ENCODE peak calls at places on chromosomes 1 and 21, in seven cellular contexts. R, N, U, Z, T, S and P are unnamed samples.

GRCh38 chr1:112849425-112849966 is 106.5 kb downstream of the SLC16A1 start:
- DNase-seq in S (no peak), T (peak; percentile 90), R (peak; percentile 33), N (peak; percentile 77), Z (no peak), U (peak; percentile 67), P (peak; percentile 69)

GRCh38 chr1:108824051-108824450 is 32.8 kb downstream of the AKNAD1 start:
- DNase-seq in Z (no peak), T (no peak), S (no peak), R (no peak), N (peak; percentile 32), U (no peak), P (no peak)

GRCh38 chr1:160747717-160748116 is 8.7 kb downstream of the SLAMF7 start:
- DNase-seq in Z (no peak), U (no peak), T (no peak), S (no peak), R (no peak), N (no peak), P (no peak)

GRCh38 chr1:211699059-211699458 is 23.6 kb upstream of the NEK2 start:
- DNase-seq in S (no peak), T (peak; percentile 76), R (no peak), Z (no peak), N (no peak), U (no peak), P (no peak)

GRCh38 chr1:180912801-180913616 is at the start of gene KIAA1614:
- DNase-seq in S (peak; percentile 62), N (no peak), Z (no peak), U (peak; percentile 64), T (peak; percentile 83), R (peak; percentile 39), P (no peak)

GRCh38 chr1:224435318-224435763 is 744 bp upstream of the WDR26 start:
- DNase-seq in U (peak; percentile 79), N (peak; percentile 64), Z (no peak), R (peak; percentile 95), S (no peak), T (no peak), P (no peak)

GRCh38 chr1:170321113-170321512 is 175.4 kb downstream of the NTMT2 start:
- DNase-seq in S (no peak), N (no peak), Z (no peak), U (peak; percentile 89), R (peak; percentile 53), T (no peak), P (no peak)

GRCh38 chr1:17233675-17234074 is 15.2 kb upstream of the PADI3 start:
- DNase-seq in T (no peak), N (peak; percentile 95), R (peak; percentile 94), S (no peak), Z (peak; percentile 79), U (peak; percentile 95), P (no peak)

GRCh38 chr1:47249755-47250154 is 17.7 kb upstream of the TAL1 start:
- DNase-seq in N (no peak), Z (no peak), T (no peak), U (no peak), R (no peak), S (no peak), P (no peak)

GRCh38 chr1:234610582-234611152 is 689 bp upstream of the IRF2BP2 start:
- DNase-seq in U (peak; percentile 94), N (peak; percentile 72), T (peak; percentile 96), Z (peak; percentile 98), S (peak; percentile 97), R (peak; percentile 95), P (peak; percentile 100)

GRCh38 chr1:248863011-248863881 is 4.4 kb upstream of the ZNF692 start:
- DNase-seq in Z (peak; percentile 92), R (peak; percentile 47), T (peak; percentile 90), S (peak; percentile 85), N (no peak), U (peak; percentile 73), P (peak; percentile 96)

GRCh38 chr21:30146558-30147282 is 19.9 kb downstream of the CLDN17 start:
- DNase-seq in Z (no peak), N (peak; percentile 82), R (no peak), T (no peak), U (no peak), S (no peak), P (no peak)

GRCh38 chr21:43855955-43856354 is 9.1 kb upstream of the AGPAT3 start:
- DNase-seq in T (no peak), Z (no peak), N (no peak), S (no peak), U (no peak), R (no peak), P (no peak)

GRCh38 chr1:37177230-37177864 is 143.0 kb upstream of the GRIK3 start:
- DNase-seq in S (no peak), N (no peak), Z (peak; percentile 53), T (peak; percentile 90), U (no peak), R (peak; percentile 1), P (peak; percentile 75)

GRCh38 chr1:169133801-169134558 is 27.5 kb downstream of the ATP1B1 start:
- DNase-seq in Z (no peak), R (no peak), S (no peak), N (no peak), T (no peak), U (no peak), P (no peak)

GRCh38 chr1:234715252-234715945 is 105.4 kb upstream of the IRF2BP2 start:
- DNase-seq in R (no peak), U (no peak), S (no peak), T (no peak), N (no peak), Z (no peak), P (peak; percentile 6)

GRCh38 chr1:94697839-94698238 is 122.3 kb upstream of the SLC44A3 start:
- DNase-seq in T (peak; percentile 51), R (no peak), U (no peak), N (no peak), Z (no peak), S (no peak), P (no peak)

GRCh38 chr21:25895565-25896205 is 160.9 kb downstream of the GABPA start:
- DNase-seq in N (no peak), S (no peak), T (peak; percentile 43), R (peak; percentile 45), Z (no peak), U (peak; percentile 39), P (peak; percentile 53)

GRCh38 chr1:162081316-162081715 is 11.8 kb downstream of the NOS1AP start:
- DNase-seq in N (peak; percentile 58), U (peak; percentile 27), T (no peak), Z (no peak), S (no peak), R (no peak), P (no peak)

GRCh38 chr1:19754482-19754881 is 45.2 kb downstream of the TMCO4 start:
- DNase-seq in U (no peak), S (peak; percentile 43), T (no peak), R (no peak), N (no peak), Z (no peak), P (peak; percentile 89)

GRCh38 chr1:200856716-200857352 is 15.9 kb upstream of the GPR25 start:
- DNase-seq in R (peak; percentile 66), N (no peak), S (no peak), U (peak; percentile 50), T (no peak), Z (no peak), P (no peak)

GRCh38 chr1:55015731-55016620 is 17.2 kb downstream of the BSND start:
- DNase-seq in N (no peak), R (peak; percentile 56), S (no peak), U (peak; percentile 77), T (peak; percentile 42), Z (no peak), P (no peak)

GRCh38 chr1:82932207-82932606 is 1066.7 kb downstream of the TTLL7 start:
- DNase-seq in R (no peak), Z (no peak), T (no peak), S (no peak), U (no peak), N (no peak), P (no peak)

GRCh38 chr1:165696625-165697100 is 1.7 kb downstream of the ALDH9A1 start:
- DNase-seq in U (peak; percentile 92), T (no peak), Z (no peak), S (peak; percentile 16), N (no peak), R (peak; percentile 89), P (no peak)

GRCh38 chr21:46157396-46157986 is 2.1 kb upstream of the FTCD start:
- DNase-seq in U (no peak), T (no peak), S (no peak), Z (no peak), N (no peak), R (no peak), P (peak; percentile 6)

GRCh38 chr1:242129103-242129502 is 130.2 kb upstream of the MAP1LC3C start:
- DNase-seq in Z (no peak), T (no peak), R (no peak), N (no peak), S (no peak), U (no peak), P (no peak)

GRCh38 chr1:39721664-39722063 is 17.0 kb upstream of the PPIE start:
- DNase-seq in S (no peak), T (no peak), R (no peak), N (no peak), U (no peak), Z (no peak), P (no peak)

GRCh38 chr1:228465571-228466146 is 21.5 kb upstream of the RNF187 start:
- DNase-seq in Z (no peak), U (no peak), R (no peak), T (no peak), S (no peak), N (no peak), P (peak; percentile 17)
- H3K27me3 ChIP-seq in Z (peaks cover 81% of the 10 kb centered on the region), U (peaks cover 24% of the 10 kb centered on the region), R (peaks cover 34% of the 10 kb centered on the region), T (peaks cover 64% of the 10 kb centered on the region), S (peaks cover 13% of the 10 kb centered on the region), N (peaks cover 23% of the 10 kb centered on the region), P (no peaks in the 10 kb centered on the region)

DNA sequence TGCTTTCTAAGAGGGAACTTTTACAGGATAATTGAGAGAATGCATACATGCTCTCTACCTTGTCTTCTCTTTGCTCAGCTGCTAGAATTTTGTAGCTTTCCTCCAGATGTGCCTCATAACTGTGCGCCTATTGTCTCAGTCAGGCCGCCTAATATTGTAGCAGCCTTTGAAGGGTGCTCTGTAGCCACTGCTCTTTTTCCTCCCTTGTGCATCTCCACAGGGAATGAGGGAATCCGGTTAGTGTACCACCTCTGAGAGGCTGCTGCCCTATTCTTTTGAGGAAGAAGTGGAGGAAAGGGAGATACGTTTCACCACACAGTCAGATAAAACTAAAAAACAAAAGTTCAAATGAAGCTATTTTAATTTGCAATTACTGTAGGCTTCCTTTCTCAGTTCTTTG is 22.8 kb downstream of the TTC3 start:
- DNase-seq in Z (no peak), S (no peak), T (no peak), U (no peak), R (no peak), N (no peak), P (no peak)
- H3K27me3 ChIP-seq in Z (no peaks in the 10 kb centered on the region), S (no peaks in the 10 kb centered on the region), T (no peaks in the 10 kb centered on the region), U (no peaks in the 10 kb centered on the region), R (no peaks in the 10 kb centered on the region), N (no peaks in the 10 kb centered on the region), P (no peaks in the 10 kb centered on the region)

GRCh38 chr21:34889537-34890257 is 159.4 kb downstream of the RUNX1 start:
- DNase-seq in Z (peak; percentile 89), U (peak; percentile 80), R (peak; percentile 77), T (peak; percentile 87), N (peak; percentile 56), S (peak; percentile 70), P (peak; percentile 16)
- H3K27me3 ChIP-seq in Z (peaks cover 37% of the 10 kb centered on the region), U (no peaks in the 10 kb centered on the region), R (no peaks in the 10 kb centered on the region), T (peaks cover 68% of the 10 kb centered on the region), N (no peaks in the 10 kb centered on the region), S (peaks cover 16% of the 10 kb centered on the region), P (peaks cover 98% of the 10 kb centered on the region)

DNA sequence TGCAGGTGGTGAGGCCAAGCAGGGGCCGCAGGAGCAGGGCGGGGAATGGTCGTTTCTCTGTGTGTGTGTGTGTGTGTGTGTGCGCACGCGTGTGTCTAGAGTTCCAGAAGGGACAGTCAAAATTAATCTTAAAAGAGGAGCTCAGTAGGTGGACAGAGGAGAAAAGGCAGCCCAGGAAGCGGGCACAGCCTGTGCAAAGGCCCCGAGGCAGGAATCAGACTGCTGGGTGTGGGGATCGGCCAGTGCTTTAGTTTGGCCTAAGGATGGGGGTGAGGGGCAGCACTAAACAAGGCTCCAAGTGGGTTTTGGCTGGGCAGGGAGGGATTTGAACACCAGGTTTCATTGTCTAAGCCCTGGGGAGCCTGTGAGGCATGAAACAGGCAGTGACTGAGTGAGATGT is 21.7 kb downstream of the EPHA8 start:
- DNase-seq in S (no peak), N (no peak), U (no peak), R (no peak), T (no peak), Z (no peak), P (no peak)
- H3K27me3 ChIP-seq in S (no peaks in the 10 kb centered on the region), N (peaks cover 56% of the 10 kb centered on the region), U (peaks cover 5% of the 10 kb centered on the region), R (peaks cover 74% of the 10 kb centered on the region), T (no peaks in the 10 kb centered on the region), Z (peaks cover 20% of the 10 kb centered on the region), P (no peaks in the 10 kb centered on the region)